ENCODE peak calls at places on chromosomes 16 and 17, in four cellular contexts. R is cardiac muscle cell, P is fibroblast of the aortic adventitia, W is neural crest cell. G is an unnamed sample.

GRCh38 chr16:57590654-57591085 is 37.8 kb upstream of the ADGRG1 start:
- DNase-seq in R (no peak), P (peak; percentile 86), W (no peak), G (no peak)

GRCh38 chr16:7374614-7375174 is 42.0 kb downstream of the RBFOX1 start:
- DNase-seq in R (peak; percentile 44), P (no peak), W (no peak), G (no peak)

GRCh38 chr17:78538033-78538776 is 39.0 kb downstream of the DNAH17 start:
- DNase-seq in R (no peak), P (no peak), W (no peak), G (no peak)

GRCh38 chr16:85225721-85226120 is 113.4 kb upstream of the CIBAR2 start:
- DNase-seq in R (no peak), P (no peak), W (no peak), G (no peak)

GRCh38 chr16:65919116-65919515 is 447.4 kb upstream of the CDH5 start:
- DNase-seq in R (no peak), P (no peak), W (no peak), G (no peak)

GRCh38 chr16:22641030-22641671 is 130.5 kb downstream of the NPIPB5 start:
- DNase-seq in R (peak; percentile 76), P (peak; percentile 61), W (no peak), G (no peak)

GRCh38 chr16:83717814-83718213 is 90.0 kb upstream of the HSBP1 start:
- DNase-seq in R (no peak), P (peak; percentile 15), W (no peak), G (no peak)

GRCh38 chr17:79913451-79913850 is 74.2 kb upstream of the CBX4 start:
- DNase-seq in R (no peak), P (no peak), W (no peak), G (no peak)

GRCh38 chr17:43367588-43368242 is 31.1 kb upstream of the ARL4D start:
- DNase-seq in R (peak; percentile 72), P (peak; percentile 96), W (peak; percentile 21), G (no peak)

GRCh38 chr17:45451131-45451530 is 18.5 kb upstream of the ARHGAP27 start:
- DNase-seq in R (no peak), P (no peak), W (no peak), G (no peak)
- TF ChIP-seq CTCF in R (no peak), P (no peak), W (no peak), G (no peak)

DNA sequence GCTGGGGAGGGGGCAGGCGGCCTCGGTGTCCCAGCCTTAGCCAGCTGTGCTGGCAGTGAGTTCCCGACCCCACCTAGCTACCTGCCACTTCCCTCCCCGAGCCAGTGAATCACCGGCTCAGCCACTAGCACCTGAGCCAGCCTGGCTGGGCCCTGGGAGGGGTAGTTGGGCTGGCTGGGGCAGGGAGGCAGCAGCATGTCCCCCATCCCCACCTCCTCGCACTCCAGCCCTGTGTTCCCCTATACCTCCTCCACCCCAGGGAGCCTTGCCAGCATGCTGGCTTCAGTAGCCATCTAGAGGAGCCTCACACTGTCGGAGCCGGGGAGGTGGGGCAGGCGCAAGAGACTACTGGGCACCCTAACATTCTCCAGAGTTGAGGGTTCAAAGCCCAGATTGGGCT is 2.8 kb downstream of the EVPL start:
- DNase-seq in R (no peak), P (no peak), W (no peak), G (no peak)
- TF ChIP-seq CTCF in R (no peak), P (no peak), W (no peak), G (no peak)

DNA sequence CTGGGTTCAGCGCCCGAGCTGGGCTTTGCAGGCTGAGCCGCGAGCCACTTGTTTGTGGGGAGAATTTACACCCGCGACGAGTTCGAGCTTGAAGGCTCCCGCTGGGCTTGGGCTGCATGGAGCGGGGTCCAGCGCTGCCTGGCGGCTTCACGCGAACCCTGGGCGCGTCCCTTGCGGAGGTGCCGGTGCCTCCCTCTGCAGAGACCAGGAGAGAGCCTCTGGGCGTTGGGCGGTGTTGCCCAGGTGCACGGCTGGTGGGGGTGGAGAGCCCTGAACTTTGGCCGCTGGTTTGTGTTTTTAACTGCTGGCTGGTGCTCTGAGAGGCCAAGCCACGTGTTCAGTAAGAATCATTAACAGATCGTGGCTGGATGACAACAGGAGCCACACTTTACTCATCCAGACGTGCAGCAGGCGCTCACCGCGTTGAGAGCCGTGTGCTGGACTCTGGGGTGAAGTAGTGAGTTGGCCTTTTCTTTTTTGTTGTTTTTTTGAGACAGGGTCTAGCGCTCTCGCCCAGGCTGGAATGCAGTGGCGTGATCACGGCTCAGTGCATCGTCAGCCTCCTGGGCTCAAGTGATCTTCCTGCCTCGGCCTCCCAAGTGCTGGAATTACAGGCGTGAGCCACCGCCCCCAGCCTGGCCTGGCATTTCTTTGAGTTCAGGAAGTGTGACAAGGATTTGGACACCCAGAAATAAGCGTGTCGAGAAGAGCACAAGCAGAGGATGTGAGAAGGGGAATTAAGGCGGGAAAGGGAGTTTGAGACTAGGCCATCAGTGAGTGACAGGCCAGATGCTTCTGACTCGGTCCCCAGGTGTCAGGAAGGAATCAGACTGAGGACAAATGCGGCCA is 827 bp downstream of the CDK10 start:
- DNase-seq in R (no peak), P (peak; percentile 22), W (no peak), G (peak; percentile 42)
- TF ChIP-seq CTCF in R (no peak), P (no peak), W (no peak), G (peak; percentile 6)

GRCh38 chr17:45828171-45829133 is 16.2 kb upstream of the SPPL2C start:
- DNase-seq in R (no peak), P (no peak), W (no peak), G (no peak)
- TF ChIP-seq CTCF in R (no peak), P (no peak), W (no peak), G (no peak)

GRCh38 chr16:8887438-8887765 is 5.3 kb downstream of the LITAFD start:
- DNase-seq in R (no peak), P (no peak), W (no peak), G (no peak)

GRCh38 chr16:8886593-8887437 is 4.7 kb downstream of the LITAFD start:
- DNase-seq in R (no peak), P (no peak), W (no peak), G (no peak)

GRCh38 chr16:8887952-8888560 is 5.9 kb downstream of the LITAFD start:
- DNase-seq in R (no peak), P (peak; percentile 33), W (no peak), G (no peak)

GRCh38 chr16:8882725-8883377 is 700 bp downstream of the LITAFD start:
- DNase-seq in R (no peak), P (no peak), W (no peak), G (no peak)

DNA sequence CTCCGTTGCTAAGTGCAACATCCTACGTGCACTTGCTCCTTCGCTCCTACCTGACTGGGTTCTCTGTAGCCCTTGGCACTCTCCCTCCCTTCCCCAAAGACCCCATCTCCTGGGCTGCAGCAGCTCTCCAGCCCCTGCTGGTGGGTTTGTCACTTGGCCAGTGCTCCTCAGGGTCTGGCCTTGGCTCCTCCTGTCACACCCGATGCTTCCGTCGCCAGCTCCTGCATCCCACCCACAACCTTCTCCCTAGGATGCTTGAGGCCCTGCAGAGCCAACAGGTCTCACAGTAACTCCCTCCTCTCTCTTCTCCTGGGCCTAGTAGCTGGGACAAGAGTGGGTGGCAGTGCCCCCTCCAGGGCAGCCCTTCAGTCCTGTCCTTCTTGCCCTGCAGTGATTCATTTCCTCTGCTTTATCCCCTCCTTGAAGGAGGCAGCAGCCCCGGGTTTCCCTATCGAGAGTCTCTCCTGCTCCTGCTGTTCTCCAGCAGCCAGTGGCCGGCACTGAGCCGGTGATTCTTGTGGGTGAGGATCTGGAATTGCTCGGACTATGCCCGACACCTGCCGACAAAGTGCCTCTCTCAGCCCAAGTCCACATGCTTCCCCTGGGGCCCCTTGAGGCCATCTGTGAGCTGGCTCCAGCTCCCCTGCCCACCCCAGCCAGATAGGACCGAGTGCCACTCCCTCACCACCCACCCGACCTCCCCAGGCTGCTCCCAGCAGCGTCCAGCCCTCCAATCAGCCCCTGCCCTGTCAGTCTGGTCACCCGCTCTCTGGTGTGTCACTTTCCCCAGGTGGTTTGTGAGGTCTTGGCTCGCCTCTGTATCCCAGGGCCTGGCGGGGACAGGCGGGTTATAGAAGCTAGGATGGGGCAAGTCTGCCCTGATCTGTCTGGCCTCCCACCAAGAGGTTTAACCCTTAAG is 3.8 kb downstream of the LITAFD start:
- DNase-seq in R (peak; percentile 52), P (peak; percentile 24), W (no peak), G (no peak)
- TF ChIP-seq CTCF in R (peak; percentile 8), P (no peak), W (no peak), G (peak; percentile 15)

GRCh38 chr16:1707193-1707790 is 1.3 kb downstream of the MAPK8IP3 start:
- DNase-seq in R (peak; percentile 16), P (peak; percentile 48), W (no peak), G (no peak)
- TF ChIP-seq CTCF in R (no peak), P (no peak), W (no peak), G (no peak)

GRCh38 chr17:32567086-32567485 is 80.3 kb downstream of the CDK5R1 start:
- DNase-seq in R (no peak), P (no peak), W (no peak), G (no peak)

GRCh38 chr17:32564325-32564724 is 77.5 kb downstream of the CDK5R1 start:
- DNase-seq in R (no peak), P (no peak), W (no peak), G (no peak)

GRCh38 chr17:32566303-32566702 is 79.5 kb downstream of the CDK5R1 start:
- DNase-seq in R (no peak), P (no peak), W (no peak), G (no peak)

GRCh38 chr17:32563583-32563982 is 76.8 kb downstream of the CDK5R1 start:
- DNase-seq in R (no peak), P (no peak), W (no peak), G (no peak)

GRCh38 chr17:32565401-32565800 is 78.6 kb downstream of the CDK5R1 start:
- DNase-seq in R (no peak), P (no peak), W (no peak), G (no peak)
- TF ChIP-seq CTCF in R (no peak), P (no peak), W (no peak), G (no peak)

DNA sequence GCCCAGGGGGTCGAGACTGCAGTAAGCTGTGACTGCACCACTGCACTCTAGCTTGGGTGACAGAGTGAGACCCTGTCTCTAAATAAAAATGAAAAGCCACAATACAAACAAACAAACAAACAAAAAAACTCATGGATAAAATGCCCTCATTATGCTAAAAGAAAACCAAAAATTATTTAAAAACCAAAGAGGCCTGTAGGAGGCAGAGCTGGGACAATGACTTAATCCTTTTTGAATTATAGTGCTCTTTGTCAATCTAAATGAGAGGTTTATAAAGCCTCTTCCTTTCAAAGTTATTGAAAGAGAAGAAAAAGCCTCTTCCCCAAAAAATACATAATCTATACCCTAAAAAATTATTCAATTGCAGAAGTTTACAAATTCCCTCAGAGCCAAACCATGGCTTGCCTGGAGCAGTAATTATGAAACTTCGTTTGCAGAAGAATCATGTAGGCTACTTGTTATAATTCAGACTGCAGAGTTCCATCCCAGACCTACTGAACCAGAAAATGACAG is 18.5 kb downstream of the CRLF3 start:
- DNase-seq in R (no peak), P (no peak), W (no peak), G (no peak)
- TF ChIP-seq CTCF in R (peak; percentile 24), P (peak; percentile 11), W (peak; percentile 47), G (no peak)

G was measured in progenitor cell of endocrine pancreas.